ENCODE peak calls at places on chromosomes 4 and X, in seven cellular contexts. P is GM12892, U is HCT116, L is transverse colon, K is HL-60, D is suprapubic skin, Q is stomach. A is an unnamed sample.

GRCh38 chr4:183335369-183335940 is 13.2 kb upstream of the CLDN24 start:
- DNase-seq in D (peak), Q (peak), P (no peak), U (peak), K (no peak), L (no peak), A (no peak)

GRCh38 chr4:111398906-111399330 is 746.3 kb upstream of the FAM241A start:
- DNase-seq in P (no peak), Q (no peak), D (no peak), U (no peak), K (no peak), L (no peak), A (no peak)

GRCh38 chr4:185700048-185700447 is 111.9 kb downstream of the SORBS2 start:
- DNase-seq in U (no peak), K (no peak), Q (no peak), P (no peak), D (no peak), L (no peak), A (no peak)

GRCh38 chrX:46884799-46885198 is 27.4 kb upstream of the JADE3 start:
- DNase-seq in L (no peak), D (no peak), Q (no peak), P (no peak), U (no peak), K (no peak), A (no peak)

GRCh38 chr4:86891785-86892638 is at the start of gene C4orf36:
- DNase-seq in K (peak), L (peak), Q (peak), U (peak), P (peak), D (peak), A (peak)

GRCh38 chr4:185082549-185082948 is 60.5 kb upstream of the SLC25A4 start:
- DNase-seq in K (peak), D (no peak), U (no peak), P (no peak), Q (no peak), L (no peak), A (no peak)

GRCh38 chr4:105241456-105241855 is 94.8 kb downstream of the TET2 start:
- DNase-seq in K (no peak), U (no peak), Q (no peak), P (no peak), D (no peak), L (no peak), A (no peak)

GRCh38 chr4:69239777-69240176 is 25.2 kb upstream of the UGT2B11 start:
- DNase-seq in D (no peak), Q (no peak), P (no peak), L (no peak), U (no peak), K (peak), A (no peak)

GRCh38 chr4:2786152-2786671 is 6.7 kb upstream of the SH3BP2 start:
- DNase-seq in Q (peak), D (peak), P (no peak), L (peak), K (no peak), U (no peak), A (peak)

GRCh38 chrX:50852524-50852923 is 38.5 kb upstream of the SHROOM4 start:
- DNase-seq in K (no peak), L (no peak), P (no peak), D (no peak), Q (no peak), U (no peak), A (no peak)

GRCh38 chr4:168766537-168767316 is 243.3 kb downstream of the CBR4 start:
- DNase-seq in U (no peak), L (no peak), D (no peak), K (no peak), Q (no peak), P (no peak), A (no peak)

GRCh38 chr4:182745268-182745667 is 171.9 kb downstream of the DCTD start:
- DNase-seq in P (no peak), L (no peak), D (no peak), Q (no peak), K (no peak), U (no peak), A (no peak)

DNA sequence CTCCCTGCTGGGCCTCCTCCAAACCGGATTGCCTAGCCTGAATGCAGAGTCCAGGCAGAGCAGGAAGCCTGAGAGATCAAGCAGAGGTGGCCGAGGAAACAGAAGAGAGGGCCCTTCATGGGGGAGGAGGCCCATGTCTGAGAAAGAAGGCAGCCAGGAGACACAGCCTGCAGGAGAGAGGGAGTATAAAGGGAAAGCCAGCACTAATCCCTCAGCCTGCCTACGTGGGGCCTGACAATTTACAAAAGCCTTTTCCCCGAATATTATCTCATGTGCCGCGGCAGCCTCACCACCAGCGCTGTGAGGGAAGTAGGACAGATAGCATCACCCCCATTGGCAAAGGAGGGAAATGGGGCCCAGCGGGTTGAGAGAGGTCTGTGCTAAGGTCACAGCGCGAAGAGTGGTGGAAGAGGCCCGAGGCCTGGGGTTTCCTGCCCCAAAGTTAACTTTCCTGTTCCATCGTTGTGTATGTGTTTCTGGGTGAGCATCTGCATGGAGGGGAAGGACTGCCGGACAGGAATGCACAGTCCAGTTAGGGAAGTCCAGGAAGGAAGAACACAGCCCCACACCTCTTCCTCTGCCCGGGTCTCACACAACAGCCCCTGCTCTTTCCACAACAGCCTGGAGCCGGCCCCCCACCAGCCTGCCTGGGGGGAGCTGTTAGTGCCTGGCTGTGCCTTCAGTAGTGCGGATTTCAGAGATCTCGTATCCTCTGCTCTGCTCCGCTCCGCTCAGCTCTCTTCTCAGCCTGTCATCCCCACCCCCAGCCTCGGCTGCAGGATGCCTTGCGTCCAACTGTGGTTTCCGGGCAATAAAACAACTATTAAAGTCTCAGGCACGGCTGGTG is 50.9 kb upstream of the BCOR start:
- DNase-seq in L (peak), D (no peak), Q (no peak), K (peak), U (no peak), P (no peak), A (peak)
- TF ChIP-seq POLR2AphosphoS5 in L (no peak), D (no peak), Q (no peak), K (no peak), U (no peak), P (no peak), A (peak)

GRCh38 chr4:153062652-153063168 is 126.6 kb downstream of the FHDC1 start:
- DNase-seq in P (no peak), D (no peak), Q (no peak), K (no peak), L (no peak), U (no peak), A (no peak)

GRCh38 chr4:153061971-153062370 is 125.8 kb downstream of the FHDC1 start:
- DNase-seq in U (no peak), L (no peak), P (no peak), Q (no peak), D (no peak), K (no peak), A (no peak)

GRCh38 chr4:153065286-153065685 is 129.2 kb downstream of the FHDC1 start:
- DNase-seq in K (no peak), D (no peak), L (peak), U (no peak), Q (peak), P (no peak), A (no peak)

GRCh38 chr4:153063490-153063889 is 127.4 kb downstream of the FHDC1 start:
- DNase-seq in U (no peak), D (no peak), L (no peak), Q (no peak), P (no peak), K (no peak), A (no peak)

GRCh38 chr4:153064571-153064970 is 128.4 kb downstream of the FHDC1 start:
- DNase-seq in L (peak), K (no peak), U (no peak), D (no peak), P (no peak), Q (peak), A (no peak)
- TF ChIP-seq POLR2AphosphoS5 in L (no peak), K (no peak), U (no peak), D (no peak), P (no peak), Q (no peak), A (no peak)

GRCh38 chr4:78395642-78396041 is 155.9 kb upstream of the ANXA3 start:
- DNase-seq in K (no peak), L (no peak), P (no peak), D (no peak), Q (no peak), U (no peak), A (no peak)

GRCh38 chr4:78397292-78397630 is 154.3 kb upstream of the ANXA3 start:
- DNase-seq in D (no peak), K (no peak), P (no peak), L (no peak), U (no peak), Q (no peak), A (no peak)

GRCh38 chr4:78396613-78397291 is 154.8 kb upstream of the ANXA3 start:
- DNase-seq in U (no peak), L (no peak), K (no peak), D (no peak), P (no peak), Q (no peak), A (no peak)
- TF ChIP-seq POLR2AphosphoS5 in U (no peak), L (no peak), K (no peak), D (no peak), P (no peak), Q (no peak), A (no peak)

DNA sequence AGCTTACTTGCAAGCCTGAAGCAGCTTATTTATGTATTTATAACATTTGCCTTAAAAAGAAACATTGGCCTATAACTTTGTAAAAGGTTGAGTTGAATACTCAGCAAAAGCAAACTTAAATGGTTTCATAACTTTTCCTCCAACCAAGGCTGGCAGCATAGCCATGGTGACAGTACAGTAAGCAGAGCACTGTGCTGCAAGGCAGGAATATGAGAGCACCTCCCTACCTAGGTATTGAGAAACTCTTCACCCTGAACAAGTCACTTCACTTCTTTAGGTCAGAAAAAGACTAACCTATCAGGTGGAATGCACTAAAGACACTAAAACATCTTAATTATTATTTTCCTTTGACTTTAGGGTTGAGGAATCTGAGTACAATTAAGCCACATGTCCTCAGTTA is 63.9 kb upstream of the GYPA start:
- DNase-seq in D (no peak), L (no peak), P (no peak), U (no peak), K (no peak), Q (no peak), A (no peak)
- TF ChIP-seq POLR2AphosphoS5 in D (no peak), L (no peak), P (no peak), U (no peak), K (no peak), Q (no peak), A (no peak)

DNA sequence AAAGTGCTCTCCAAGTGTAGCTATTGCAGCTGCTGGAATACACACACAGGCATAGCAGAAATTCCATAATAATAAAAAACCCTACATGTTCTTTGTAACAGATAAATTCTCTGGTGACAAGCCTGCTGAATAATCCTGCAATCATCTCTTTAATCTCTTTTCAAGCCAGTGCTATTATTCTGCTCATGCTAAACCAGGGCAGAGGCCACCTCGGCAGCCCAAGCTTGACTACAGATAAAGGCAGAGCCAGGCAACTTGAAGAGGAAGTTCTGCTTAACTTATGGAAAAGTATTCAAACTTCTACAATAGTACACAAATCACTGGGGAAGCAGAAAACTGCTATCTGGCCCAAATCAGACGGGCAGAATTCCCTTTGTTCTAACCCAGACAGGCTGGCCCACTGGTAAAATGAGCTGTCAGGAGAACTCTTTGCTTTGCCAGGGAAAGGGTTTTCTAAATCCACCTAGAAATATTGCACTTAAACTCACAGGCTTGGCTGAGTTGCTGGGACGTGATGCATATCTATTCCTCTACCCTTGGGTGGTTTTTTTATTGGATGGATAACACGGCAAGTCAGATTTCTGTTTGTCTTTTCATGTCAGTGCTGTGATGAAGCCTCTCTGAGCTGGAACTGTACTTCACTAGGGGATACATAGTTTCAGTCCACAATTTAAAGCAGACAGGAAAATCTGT is 70.5 kb downstream of the GATB start:
- DNase-seq in Q (peak), L (no peak), U (no peak), K (no peak), P (no peak), D (no peak), A (no peak)
- TF ChIP-seq POLR2AphosphoS5 in Q (no peak), L (no peak), U (no peak), K (no peak), P (no peak), D (no peak), A (no peak)

GRCh38 chrX:11416600-11416999 is 123.4 kb downstream of the AMELX start:
- DNase-seq in K (no peak), P (no peak), L (no peak), U (no peak), Q (no peak), D (no peak), A (no peak)
- TF ChIP-seq POLR2AphosphoS5 in K (no peak), P (no peak), L (no peak), U (no peak), Q (no peak), D (no peak), A (no peak)

GRCh38 chr4:85864806-85865205 is 389.9 kb downstream of the ARHGAP24 start:
- DNase-seq in K (no peak), P (no peak), U (no peak), Q (no peak), L (no peak), D (no peak), A (no peak)

GRCh38 chr4:85869156-85869555 is 394.2 kb downstream of the ARHGAP24 start:
- DNase-seq in Q (no peak), P (no peak), K (no peak), D (no peak), L (no peak), U (no peak), A (no peak)

GRCh38 chr4:85865256-85865655 is 390.3 kb downstream of the ARHGAP24 start:
- DNase-seq in U (no peak), L (no peak), K (no peak), D (no peak), Q (no peak), P (no peak), A (no peak)

GRCh38 chr4:85867281-85867680 is 392.3 kb downstream of the ARHGAP24 start:
- DNase-seq in Q (no peak), L (no peak), D (no peak), P (no peak), K (no peak), U (no peak), A (no peak)

GRCh38 chr4:85866508-85866907 is 391.6 kb downstream of the ARHGAP24 start:
- DNase-seq in U (no peak), K (no peak), D (no peak), Q (no peak), P (no peak), L (no peak), A (no peak)
- TF ChIP-seq POLR2AphosphoS5 in U (no peak), K (no peak), D (no peak), Q (no peak), P (no peak), L (no peak), A (no peak)

A was measured in spleen.